ENCODE peak calls at places on chromosome 15, in ten cellular contexts. F, C, Y, D, J, E, I, S, N and L are unnamed samples.

GRCh38 chr15:81165565-81165964 is 31.1 kb upstream of the IL16 start:
- DNase-seq in J (no peak), E (no peak), D (peak; percentile 39), Y (no peak), C (no peak), I (no peak), S (no peak), N (no peak), F (no peak), L (no peak)

GRCh38 chr15:51183076-51183475 is 88.4 kb upstream of the TNFAIP8L3 start:
- DNase-seq in D (no peak), S (no peak), E (no peak), J (no peak), F (no peak), C (no peak), N (no peak), Y (no peak), I (no peak), L (no peak)

GRCh38 chr15:86178845-86179244 is 99.2 kb downstream of the AGBL1 start:
- DNase-seq in E (no peak), S (no peak), C (no peak), I (no peak), F (no peak), N (no peak), D (no peak), J (no peak), Y (no peak), L (no peak)

GRCh38 chr15:67504061-67504460 is 16.9 kb upstream of the C15orf61 start:
- DNase-seq in S (no peak), F (no peak), J (no peak), C (no peak), Y (no peak), N (no peak), D (peak; percentile 25), E (no peak), I (no peak), L (no peak)

GRCh38 chr15:83098079-83098478 is 9.4 kb upstream of the TM6SF1 start:
- DNase-seq in E (no peak), J (no peak), I (no peak), F (no peak), D (no peak), Y (no peak), N (no peak), C (no peak), S (no peak), L (no peak)

GRCh38 chr15:69324031-69324430 is 25.3 kb downstream of the PAQR5 start:
- DNase-seq in C (no peak), J (no peak), F (no peak), Y (no peak), E (no peak), D (no peak), N (no peak), I (no peak), S (no peak), L (no peak)

GRCh38 chr15:42591238-42591936 is 16.0 kb downstream of the STARD9 start:
- DNase-seq in F (peak; percentile 45), J (no peak), E (no peak), S (no peak), C (no peak), D (peak; percentile 54), Y (peak; percentile 47), I (no peak), N (no peak), L (peak; percentile 36)

GRCh38 chr15:60212536-60212935 is 185.2 kb downstream of the ANXA2 start:
- DNase-seq in E (no peak), Y (no peak), C (no peak), N (no peak), I (peak; percentile 54), F (no peak), S (no peak), D (no peak), J (no peak), L (no peak)

GRCh38 chr15:92069308-92070244 is 216.1 kb downstream of the SLCO3A1 start:
- DNase-seq in D (peak; percentile 80), F (peak; percentile 87), E (no peak), C (peak; percentile 24), Y (no peak), N (peak; percentile 27), S (peak; percentile 13), I (no peak), J (no peak), L (peak; percentile 68)

GRCh38 chr15:30997270-30997669 is 5.8 kb upstream of the MTMR10 start:
- DNase-seq in D (no peak), I (no peak), Y (no peak), F (no peak), C (no peak), E (no peak), J (no peak), S (no peak), N (no peak), L (no peak)

GRCh38 chr15:65540314-65540713 is 10.1 kb downstream of the HACD3 start:
- DNase-seq in J (no peak), C (no peak), D (no peak), Y (no peak), E (no peak), S (no peak), N (no peak), F (no peak), I (no peak), L (no peak)

GRCh38 chr15:100925480-100925879 is 6.3 kb downstream of the LRRK1 start:
- DNase-seq in S (no peak), J (no peak), N (no peak), Y (no peak), E (no peak), C (no peak), F (no peak), I (no peak), D (no peak), L (no peak)

GRCh38 chr15:100923902-100924301 is 4.7 kb downstream of the LRRK1 start:
- DNase-seq in Y (no peak), S (no peak), I (no peak), N (no peak), J (no peak), D (no peak), F (no peak), C (no peak), E (peak; percentile 56), L (no peak)

GRCh38 chr15:100924436-100924835 is 5.3 kb downstream of the LRRK1 start:
- DNase-seq in E (peak; percentile 50), N (no peak), J (no peak), S (no peak), D (no peak), C (no peak), Y (no peak), I (no peak), F (no peak), L (no peak)

GRCh38 chr15:100926971-100927756 is 8.0 kb downstream of the LRRK1 start:
- DNase-seq in D (no peak), N (peak; percentile 51), Y (no peak), C (no peak), E (no peak), I (no peak), F (no peak), S (no peak), J (no peak), L (no peak)

DNA sequence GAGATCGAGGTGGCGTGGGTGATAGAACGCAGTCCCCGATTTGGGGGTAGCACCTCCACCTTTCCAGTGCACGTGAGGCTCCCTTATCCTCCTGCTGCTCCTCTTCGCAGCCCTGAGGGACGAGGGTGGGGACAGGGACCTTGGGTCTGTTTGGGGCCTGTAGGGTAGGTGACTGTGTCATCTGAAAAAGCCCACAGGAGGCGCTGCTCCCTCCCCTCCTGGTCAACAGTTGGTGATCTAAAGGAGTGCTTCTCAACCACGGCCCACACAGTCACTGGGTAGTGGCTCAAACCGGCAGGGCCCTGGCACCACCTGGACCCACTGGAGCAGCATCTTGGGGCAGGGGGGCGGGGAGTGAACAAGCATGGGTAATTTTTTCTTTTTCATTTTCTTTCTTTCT is 7.1 kb downstream of the LRRK1 start:
- DNase-seq in F (no peak), N (peak; percentile 70), C (no peak), S (peak; percentile 49), I (no peak), J (no peak), D (no peak), Y (peak; percentile 29), E (peak; percentile 32), L (no peak)
- TF ChIP-seq CTCF in F (no peak), N (peak; percentile 46), C (no peak), S (peak; percentile 20), I (no peak), J (no peak), D (no peak), Y (peak; percentile 35), E (no peak), L (no peak)

DNA sequence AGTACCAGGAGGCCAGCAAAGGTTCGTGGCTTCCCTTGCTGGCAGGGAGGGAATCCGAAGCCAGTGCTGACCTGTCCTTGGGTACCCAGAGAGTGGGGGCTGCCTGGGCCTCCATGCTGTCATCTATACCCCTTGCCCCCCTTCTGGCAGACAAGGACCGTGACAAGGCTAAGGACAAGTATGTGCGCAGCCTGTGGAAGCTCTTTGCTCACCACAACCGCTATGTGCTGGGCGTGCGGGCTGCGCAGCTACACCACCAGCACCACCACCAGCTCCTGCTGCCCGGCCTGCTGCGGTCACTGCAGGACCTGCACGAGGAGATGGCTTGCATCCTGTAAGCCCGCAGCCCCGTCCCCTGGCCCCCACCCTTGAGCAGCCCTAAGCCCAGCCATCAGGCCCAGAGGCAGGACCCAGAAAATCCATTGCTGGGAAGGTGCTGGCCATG is 2.8 kb downstream of the FES start:
- DNase-seq in Y (no peak), D (no peak), F (no peak), C (no peak), J (no peak), I (peak; percentile 60), E (no peak), N (no peak), S (no peak), L (no peak)
- TF ChIP-seq CTCF in Y (no peak), D (no peak), F (no peak), C (no peak), J (no peak), I (no peak), E (no peak), N (no peak), S (no peak), L (no peak)

DNA sequence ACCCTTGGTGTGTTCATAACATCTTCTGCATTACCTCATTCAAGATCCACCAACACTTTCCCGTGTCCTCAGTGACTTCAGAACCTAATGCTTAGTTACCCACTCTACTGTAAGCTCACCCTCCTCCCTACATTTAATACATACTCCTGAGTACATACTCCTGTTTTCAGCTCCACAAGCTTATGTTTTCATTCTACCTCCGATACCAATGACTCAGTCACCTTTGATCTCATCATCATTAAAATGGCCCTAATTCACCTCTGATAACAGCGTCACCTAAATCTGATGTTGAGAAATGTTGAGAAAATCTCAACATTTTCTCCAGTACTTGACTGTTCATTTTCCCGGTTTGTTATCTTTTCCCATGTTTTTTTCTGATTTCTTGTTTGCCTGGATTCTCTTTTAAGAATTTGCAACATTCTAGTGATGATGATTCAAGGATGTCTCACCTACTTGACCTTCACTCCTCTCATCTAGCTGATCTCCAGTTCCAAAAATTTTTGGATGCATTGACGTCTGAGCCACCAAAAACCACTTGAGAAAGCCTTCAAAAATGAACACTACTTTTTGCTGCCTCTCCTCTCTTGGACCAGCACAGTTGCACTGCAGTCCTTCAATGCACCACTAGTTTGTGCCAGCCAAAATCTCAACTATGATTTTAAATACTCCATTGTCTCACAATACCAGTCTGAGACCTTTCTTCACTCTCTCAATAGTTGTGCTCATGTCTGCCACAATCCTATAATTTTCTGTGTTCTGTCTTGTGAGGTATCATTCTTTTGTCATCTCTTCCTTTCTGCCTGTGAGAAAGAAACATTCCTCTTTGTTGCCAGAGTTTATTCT is 220.7 kb upstream of the SEMA6D start:
- DNase-seq in I (no peak), D (no peak), Y (no peak), N (no peak), J (no peak), E (no peak), F (no peak), C (no peak), S (no peak), L (no peak)
- TF ChIP-seq CTCF in I (no peak), D (peak; percentile 6), Y (no peak), N (no peak), J (no peak), E (peak; percentile 58), F (peak; percentile 29), C (no peak), S (no peak), L (peak; percentile 6)

GRCh38 chr15:63396546-63396939 is 14.9 kb upstream of the CA12 start:
- DNase-seq in D (peak; percentile 24), J (no peak), F (no peak), N (no peak), I (no peak), S (no peak), E (no peak), Y (peak; percentile 61), C (no peak), L (no peak)
- TF ChIP-seq CTCF in D (no peak), J (no peak), F (no peak), N (no peak), I (no peak), S (no peak), E (no peak), Y (no peak), C (no peak), L (peak; percentile 6)